ENCODE peak calls at places on chromosomes 13 and 19, in ten cellular contexts. H is PC-9, U is hepatocyte, L is GM12878, Q is GM23338, B is PC-3, A is neural progenitor cell, W is astrocyte, X is A673, R is HepG2. P is an unnamed sample.

GRCh38 chr19:10568444-10568825 is 344 bp downstream of the CDKN2D start:
- DNase-seq in H (no peak), U (peak; percentile 82), L (no peak), Q (peak; percentile 75), B (peak; percentile 50), A (no peak), W (no peak), X (no peak), R (no peak), P (no peak)

GRCh38 chr13:60583911-60584753 is 187.1 kb downstream of the TDRD3 start:
- DNase-seq in H (peak; percentile 38), U (no peak), L (no peak), Q (peak; percentile 91), B (peak; percentile 26), A (peak; percentile 25), W (peak; percentile 91), X (peak; percentile 93), R (no peak), P (peak; percentile 94)

GRCh38 chr19:42280761-42281174 is 11.7 kb downstream of the CIC start:
- DNase-seq in H (no peak), U (no peak), L (no peak), Q (no peak), B (no peak), A (peak; percentile 51), W (peak; percentile 64), X (no peak), R (no peak), P (peak; percentile 76)

GRCh38 chr19:46218160-46218559 is 11.4 kb upstream of the IGFL1 start:
- DNase-seq in H (no peak), U (peak; percentile 68), L (no peak), Q (peak; percentile 88), B (peak; percentile 39), A (peak; percentile 89), W (peak; percentile 25), X (peak; percentile 63), R (peak; percentile 23), P (peak; percentile 28)

GRCh38 chr19:10334340-10335148 is 1.2 kb upstream of the RAVER1 start:
- DNase-seq in H (peak; percentile 98), U (peak; percentile 96), L (no peak), Q (peak; percentile 95), B (peak; percentile 99), A (peak; percentile 93), W (peak; percentile 87), X (peak; percentile 89), R (peak; percentile 93), P (peak; percentile 94)

GRCh38 chr13:74074723-74075122 is 59.5 kb downstream of the KLF12 start:
- DNase-seq in H (no peak), U (no peak), L (no peak), Q (no peak), B (peak; percentile 34), A (no peak), W (peak; percentile 58), X (peak; percentile 13), R (no peak), P (peak; percentile 66)

GRCh38 chr19:52331757-52332156 is 4.3 kb upstream of the ZNF610 start:
- DNase-seq in H (no peak), U (no peak), L (no peak), Q (no peak), B (no peak), A (no peak), W (peak; percentile 19), X (no peak), R (no peak), P (peak; percentile 15)

GRCh38 chr19:13103961-13104847 is 1.5 kb upstream of the LYL1 start:
- DNase-seq in H (no peak), U (no peak), L (no peak), Q (peak; percentile 81), B (peak; percentile 50), A (peak; percentile 64), W (no peak), X (no peak), R (no peak), P (no peak)

GRCh38 chr13:114259974-114260373 is 21.4 kb upstream of the UPF3A start:
- DNase-seq in H (no peak), U (no peak), L (peak; percentile 24), Q (no peak), B (no peak), A (no peak), W (no peak), X (no peak), R (no peak), P (no peak)

GRCh38 chr13:99948907-99949656 is 22.5 kb downstream of the ZIC5 start:
- DNase-seq in H (no peak), U (no peak), L (no peak), Q (no peak), B (no peak), A (no peak), W (no peak), X (no peak), R (no peak), P (no peak)

GRCh38 chr13:84607614-84608013 is 725.3 kb upstream of the SLITRK1 start:
- DNase-seq in H (no peak), U (no peak), L (no peak), Q (no peak), B (peak; percentile 47), A (no peak), W (peak; percentile 86), X (no peak), R (no peak), P (peak; percentile 76)

GRCh38 chr13:51731759-51732158 is 72.2 kb downstream of the DHRS12 start:
- DNase-seq in H (no peak), U (no peak), L (no peak), Q (no peak), B (peak; percentile 19), A (no peak), W (no peak), X (peak; percentile 55), R (no peak), P (peak; percentile 31)

GRCh38 chr13:45873491-45874360 is 22.2 kb upstream of the SIAH3 start:
- DNase-seq in H (peak; percentile 7), U (no peak), L (no peak), Q (peak; percentile 61), B (peak; percentile 63), A (peak; percentile 33), W (peak; percentile 36), X (no peak), R (peak; percentile 5), P (peak; percentile 42)

GRCh38 chr13:114078501-114079451 is 53.6 kb downstream of the RASA3 start:
- DNase-seq in H (peak; percentile 83), U (peak; percentile 34), L (no peak), Q (no peak), B (peak; percentile 84), A (no peak), W (peak; percentile 92), X (no peak), R (no peak), P (peak; percentile 93)

GRCh38 chr19:33373701-33374405 is at the start of gene CEBPG:
- DNase-seq in H (peak; percentile 58), U (peak; percentile 88), L (no peak), Q (peak; percentile 63), B (peak; percentile 35), A (peak; percentile 73), W (peak; percentile 9), X (peak; percentile 62), R (no peak), P (peak; percentile 38)

GRCh38 chr13:88288326-88288725 is 617.2 kb downstream of the SLITRK5 start:
- DNase-seq in H (no peak), U (no peak), L (no peak), Q (no peak), B (no peak), A (no peak), W (no peak), X (no peak), R (no peak), P (no peak)

GRCh38 chr13:101916108-101916757 is 463.8 kb downstream of the ITGBL1 start:
- DNase-seq in H (no peak), U (peak; percentile 43), L (no peak), Q (peak; percentile 81), B (no peak), A (peak; percentile 84), W (no peak), X (peak; percentile 61), R (no peak), P (peak; percentile 14)

GRCh38 chr13:90618133-90618532 is 729.4 kb upstream of the MIR17HG start:
- DNase-seq in H (no peak), U (no peak), L (no peak), Q (peak; percentile 33), B (no peak), A (peak; percentile 8), W (no peak), X (no peak), R (no peak), P (no peak)

GRCh38 chr13:66886248-66886647 is 343.9 kb downstream of the PCDH9 start:
- DNase-seq in H (no peak), U (no peak), L (no peak), Q (peak; percentile 3), B (no peak), A (peak; percentile 3), W (no peak), X (no peak), R (no peak), P (no peak)

GRCh38 chr19:2212861-2213711 is 23.0 kb downstream of the PLEKHJ1 start:
- DNase-seq in H (peak; percentile 40), U (peak; percentile 77), L (no peak), Q (no peak), B (no peak), A (no peak), W (no peak), X (no peak), R (peak; percentile 84), P (no peak)
- H3K27me3 ChIP-seq in H (no peaks in the 10 kb centered on the region), U (no peaks in the 10 kb centered on the region), L (no peaks in the 10 kb centered on the region), Q (no peaks in the 10 kb centered on the region), B (no peaks in the 10 kb centered on the region), A (no peaks in the 10 kb centered on the region), W (no peaks in the 10 kb centered on the region), X (no peaks in the 10 kb centered on the region), R (no peaks in the 10 kb centered on the region), P (no peaks in the 10 kb centered on the region)

DNA sequence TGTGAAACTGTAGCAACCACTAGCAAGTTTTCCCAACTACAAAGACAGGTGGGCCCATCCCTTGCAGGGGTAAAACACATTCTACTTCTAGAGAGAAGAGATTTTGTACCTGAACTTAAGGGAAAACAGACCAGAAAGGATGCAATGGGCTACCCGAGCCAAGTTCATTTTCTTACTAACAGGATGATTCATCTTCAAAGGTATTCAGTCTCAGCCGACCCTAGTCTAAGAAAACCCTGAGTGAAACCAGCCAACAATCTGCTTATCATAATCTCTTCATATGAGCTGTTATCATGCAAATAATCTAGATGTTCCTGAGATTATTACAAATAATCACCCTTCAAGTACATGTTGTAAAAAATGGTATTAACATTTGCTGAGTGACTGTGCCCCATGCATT is 15.6 kb downstream of the PABPC3 start:
- DNase-seq in H (no peak), U (no peak), L (no peak), Q (no peak), B (peak; percentile 15), A (no peak), W (peak; percentile 18), X (no peak), R (no peak), P (peak; percentile 25)
- H3K4me1 ChIP-seq in H (peaks cover 12% of the 10 kb centered on the region), U (peaks cover 5% of the 10 kb centered on the region), L (peaks cover 9% of the 10 kb centered on the region), Q (peaks cover 3% of the 10 kb centered on the region), B (no peaks in the 10 kb centered on the region), A (no peaks in the 10 kb centered on the region), W (peaks cover 4% of the 10 kb centered on the region), X (peaks cover 25% of the 10 kb centered on the region), R (no peaks in the 10 kb centered on the region), P (no peaks in the 10 kb centered on the region)

GRCh38 chr19:49362048-49362925 is at the start of gene TEAD2:
- DNase-seq in H (peak; percentile 66), U (peak; percentile 85), L (no peak), Q (peak; percentile 89), B (peak; percentile 63), A (peak; percentile 90), W (peak; percentile 39), X (peak; percentile 85), R (peak; percentile 32), P (peak; percentile 47)
- TF ChIP-seq EZH2 in H (no peak), U (no peak), L (no peak), Q (no peak), B (no peak), A (no peak), W (no peak), X (no peak), R (no peak), P (no peak)

GRCh38 chr13:112995395-112996091 is 26.5 kb downstream of the MCF2L start:
- DNase-seq in H (peak; percentile 55), U (no peak), L (no peak), Q (no peak), B (no peak), A (no peak), W (no peak), X (no peak), R (no peak), P (no peak)
- H3K27me3 ChIP-seq in H (no peaks in the 10 kb centered on the region), U (no peaks in the 10 kb centered on the region), L (no peaks in the 10 kb centered on the region), Q (no peaks in the 10 kb centered on the region), B (no peaks in the 10 kb centered on the region), A (no peaks in the 10 kb centered on the region), W (peaks cover 6% of the 10 kb centered on the region), X (no peaks in the 10 kb centered on the region), R (no peaks in the 10 kb centered on the region), P (no peaks in the 10 kb centered on the region)